ENCODE peak calls at places on chromosome 19, in nine cellular contexts. W, D, C, J, L, X, K, I and N are unnamed samples.

GRCh38 chr19:36547001-36547732 is 19.1 kb upstream of the ZNF260 start:
- DNase-seq in W (peak), D (peak), C (peak), J (peak), L (no peak), X (peak), K (no peak), I (no peak), N (no peak)

GRCh38 chr19:51108066-51108804 is at the start of gene CTU1:
- DNase-seq in W (peak), D (peak), C (peak), J (peak), L (peak), X (peak), K (peak), I (peak), N (peak)

GRCh38 chr19:28864577-28865042 is 348.3 kb downstream of the UQCRFS1 start:
- DNase-seq in W (no peak), D (peak), C (no peak), J (peak), L (no peak), X (no peak), K (peak), I (no peak), N (no peak)

GRCh38 chr19:38667552-38668205 is 20.2 kb downstream of the ACTN4 start:
- DNase-seq in W (peak), D (peak), C (peak), J (peak), L (no peak), X (no peak), K (peak), I (no peak), N (peak)

GRCh38 chr19:49689133-49690072 is at the start of gene ADM5:
- DNase-seq in W (no peak), D (no peak), C (peak), J (no peak), L (peak), X (peak), K (peak), I (no peak), N (no peak)

GRCh38 chr19:1164684-1165531 is 9.2 kb downstream of the SBNO2 start:
- DNase-seq in W (no peak), D (no peak), C (no peak), J (no peak), L (no peak), X (no peak), K (peak), I (no peak), N (no peak)

GRCh38 chr19:49894011-49894664 is 2.5 kb downstream of the IL4I1 start:
- DNase-seq in W (no peak), D (no peak), C (no peak), J (no peak), L (no peak), X (no peak), K (no peak), I (no peak), N (no peak)

GRCh38 chr19:12825259-12826131 is 8.9 kb downstream of the RTBDN start:
- DNase-seq in W (no peak), D (no peak), C (peak), J (no peak), L (peak), X (peak), K (no peak), I (no peak), N (peak)

GRCh38 chr19:29546583-29547190 is 20.9 kb downstream of the VSTM2B start:
- DNase-seq in W (no peak), D (no peak), C (no peak), J (no peak), L (no peak), X (no peak), K (no peak), I (no peak), N (no peak)

GRCh38 chr19:35037716-35038622 is 3.6 kb upstream of the HPN start:
- DNase-seq in W (no peak), D (peak), C (peak), J (no peak), L (no peak), X (no peak), K (peak), I (no peak), N (peak)

GRCh38 chr19:41426952-41427646 is at the start of gene B3GNT8:
- DNase-seq in W (peak), D (peak), C (peak), J (peak), L (peak), X (peak), K (peak), I (no peak), N (peak)

GRCh38 chr19:17441241-17442135 is 7.0 kb downstream of the TMEM221 start:
- DNase-seq in W (peak), D (peak), C (peak), J (peak), L (peak), X (peak), K (peak), I (no peak), N (peak)

GRCh38 chr19:42189133-42189532 is 28.3 kb downstream of the DEDD2 start:
- DNase-seq in W (no peak), D (no peak), C (peak), J (no peak), L (no peak), X (no peak), K (no peak), I (no peak), N (no peak)

GRCh38 chr19:32018014-32018413 is 327.4 kb upstream of the ZNF507 start:
- DNase-seq in W (peak), D (no peak), C (peak), J (peak), L (no peak), X (no peak), K (peak), I (no peak), N (peak)

GRCh38 chr19:40217921-40218890 is at the start of gene TTC9B:
- DNase-seq in W (no peak), D (no peak), C (peak), J (peak), L (peak), X (peak), K (peak), I (no peak), N (no peak)

GRCh38 chr19:39568604-39569003 is 28.6 kb upstream of the EID2 start:
- DNase-seq in W (peak), D (no peak), C (peak), J (peak), L (no peak), X (no peak), K (no peak), I (no peak), N (peak)

GRCh38 chr19:36266375-36266961 is 51.6 kb downstream of the ZNF146 start:
- DNase-seq in W (no peak), D (no peak), C (no peak), J (no peak), L (no peak), X (no peak), K (peak), I (no peak), N (no peak)

GRCh38 chr19:9917322-9917721 is 19.0 kb downstream of the OLFM2 start:
- DNase-seq in W (peak), D (peak), C (peak), J (peak), L (peak), X (peak), K (peak), I (no peak), N (peak)

GRCh38 chr19:56015756-56016155 is 29.2 kb downstream of the NLRP5 start:
- DNase-seq in W (no peak), D (no peak), C (peak), J (peak), L (no peak), X (peak), K (no peak), I (peak), N (no peak)

GRCh38 chr19:58577581-58578429 is 4.7 kb upstream of the MZF1 start:
- DNase-seq in W (no peak), D (no peak), C (no peak), J (no peak), L (peak), X (no peak), K (peak), I (no peak), N (no peak)

GRCh38 chr19:2208975-2209374 is 27.2 kb downstream of the PLEKHJ1 start:
- DNase-seq in W (no peak), D (no peak), C (no peak), J (no peak), L (no peak), X (no peak), K (no peak), I (no peak), N (no peak)

GRCh38 chr19:2207008-2207407 is 29.1 kb downstream of the PLEKHJ1 start:
- DNase-seq in W (no peak), D (no peak), C (no peak), J (no peak), L (no peak), X (no peak), K (no peak), I (no peak), N (no peak)

GRCh38 chr19:2210206-2210605 is 25.9 kb downstream of the PLEKHJ1 start:
- DNase-seq in W (no peak), D (no peak), C (no peak), J (no peak), L (no peak), X (no peak), K (no peak), I (no peak), N (no peak)

GRCh38 chr19:2209408-2209807 is 26.7 kb downstream of the PLEKHJ1 start:
- DNase-seq in W (no peak), D (no peak), C (no peak), J (no peak), L (no peak), X (no peak), K (no peak), I (no peak), N (no peak)

GRCh38 chr19:2207991-2208860 is 27.9 kb downstream of the PLEKHJ1 start:
- DNase-seq in W (peak), D (peak), C (peak), J (peak), L (peak), X (peak), K (peak), I (no peak), N (peak)
- TF ChIP-seq CTCF in W (no peak), D (peak), C (peak), J (peak), L (peak), X (peak), K (no peak), I (no peak), N (peak)

GRCh38 chr19:18605546-18606280 is 886 bp downstream of the CRLF1 start:
- DNase-seq in W (no peak), D (no peak), C (no peak), J (no peak), L (peak), X (peak), K (no peak), I (no peak), N (no peak)
- H3K4me3 ChIP-seq in W (no peak), D (peak), C (peak), J (no peak), L (no peak), X (peak), K (peak), I (no peak), N (no peak)

GRCh38 chr19:13905634-13906524 is at the start of the genes BRME1 and CC2D1A:
- DNase-seq in W (peak), D (peak), C (peak), J (peak), L (peak), X (peak), K (peak), I (peak), N (peak)

GRCh38 chr19:13906525-13906904 is 514 bp downstream of the CC2D1A start:
- DNase-seq in W (no peak), D (no peak), C (peak), J (peak), L (peak), X (peak), K (no peak), I (peak), N (peak)

GRCh38 chr19:13899912-13900584 is 5.9 kb downstream of the BRME1 start:
- DNase-seq in W (peak), D (no peak), C (peak), J (no peak), L (no peak), X (no peak), K (no peak), I (no peak), N (peak)

GRCh38 chr19:13899393-13899792 is 6.5 kb downstream of the BRME1 start:
- DNase-seq in W (no peak), D (no peak), C (no peak), J (no peak), L (no peak), X (no peak), K (no peak), I (no peak), N (no peak)

DNA sequence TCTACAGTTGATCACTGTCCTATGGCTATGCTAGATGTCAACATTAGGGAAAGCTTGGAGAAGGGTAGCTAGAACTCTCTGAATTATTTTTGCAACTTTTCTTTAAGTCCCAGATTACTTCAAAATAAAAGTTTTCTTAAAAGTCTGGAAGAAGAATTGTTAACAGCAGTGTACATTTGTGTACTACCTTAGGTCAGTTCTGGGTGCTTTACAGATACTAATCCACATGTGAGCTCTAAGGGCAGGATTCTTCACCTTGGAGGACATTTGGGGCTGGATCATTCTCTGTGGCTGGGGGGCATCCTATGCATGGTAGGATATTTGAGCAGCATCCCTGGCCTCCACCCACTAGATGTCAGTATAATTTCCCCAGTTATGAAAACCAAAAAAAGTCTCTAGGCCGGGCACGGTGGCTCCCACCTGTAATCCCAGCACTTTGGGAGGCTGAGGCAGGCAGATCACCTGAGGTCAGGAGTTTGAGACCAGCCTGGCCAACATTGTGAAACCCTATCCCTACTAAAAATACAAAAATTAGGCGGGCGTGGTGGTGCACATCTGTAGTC is 2.8 kb downstream of the BRME1 start:
- DNase-seq in W (peak), D (no peak), C (peak), J (peak), L (no peak), X (peak), K (no peak), I (peak), N (no peak)
- TF ChIP-seq CTCF in W (peak), D (peak), C (peak), J (peak), L (peak), X (peak), K (peak), I (peak), N (peak)

GRCh38 chr19:48556163-48556562 is 4.2 kb downstream of the SULT2B1 start:
- DNase-seq in W (peak), D (peak), C (peak), J (peak), L (peak), X (peak), K (peak), I (no peak), N (peak)
- H3K4me3 ChIP-seq in W (no peak), D (no peak), C (no peak), J (no peak), L (no peak), X (no peak), K (no peak), I (no peak), N (no peak)

GRCh38 chr19:48466571-48467325 is 2.4 kb upstream of the CYTH2 start:
- DNase-seq in W (peak), D (peak), C (peak), J (peak), L (no peak), X (no peak), K (peak), I (no peak), N (peak)
- TF ChIP-seq CTCF in W (no peak), D (no peak), C (no peak), J (no peak), L (peak), X (no peak), K (no peak), I (no peak), N (no peak)

DNA sequence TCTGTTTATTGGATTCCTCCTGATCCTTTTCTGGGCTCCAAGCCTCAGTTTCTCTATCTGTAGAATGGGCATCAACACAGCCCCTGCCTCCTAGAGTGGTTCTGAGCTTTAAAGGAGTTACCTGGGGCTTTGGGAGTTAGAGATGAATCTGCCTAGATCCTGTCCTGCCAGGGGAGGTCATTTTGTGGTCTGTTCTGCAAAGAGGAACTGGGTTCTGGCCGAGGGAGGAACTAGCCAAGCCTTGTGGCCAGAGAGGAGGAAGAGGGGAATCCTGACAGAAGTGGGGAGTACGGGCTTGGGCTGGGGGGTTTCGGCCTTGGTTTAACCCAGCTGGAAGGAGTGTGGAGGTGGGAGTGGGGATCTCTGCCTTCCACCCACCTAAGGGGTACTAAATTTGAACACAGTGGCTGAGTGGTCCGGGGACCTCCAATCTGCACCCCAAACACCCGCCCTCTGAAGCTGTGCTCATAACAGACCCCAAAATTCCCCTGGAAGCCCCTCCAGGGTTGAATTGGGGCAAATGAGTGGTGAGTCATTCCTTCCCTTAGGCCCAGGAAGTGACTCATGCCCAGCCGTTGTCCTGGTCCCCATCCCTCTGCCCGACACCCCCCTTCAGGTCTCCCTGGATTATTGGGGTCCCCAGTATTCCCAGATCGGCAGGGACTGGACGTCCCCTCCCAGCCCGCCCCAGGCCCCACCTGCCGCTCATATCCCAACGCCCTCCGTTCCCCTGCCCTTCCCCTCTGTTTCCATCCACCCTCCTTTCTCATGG is 2.8 kb downstream of the ADGRE5 start:
- DNase-seq in W (peak), D (peak), C (peak), J (peak), L (no peak), X (no peak), K (peak), I (no peak), N (peak)
- H3K4me3 ChIP-seq in W (peak), D (peak), C (peak), J (no peak), L (no peak), X (no peak), K (peak), I (no peak), N (peak)

GRCh38 chr19:3073931-3074595 is 11.8 kb upstream of the TLE5 start:
- DNase-seq in W (peak), D (no peak), C (peak), J (peak), L (peak), X (peak), K (peak), I (no peak), N (peak)
- TF ChIP-seq CTCF in W (peak), D (peak), C (peak), J (peak), L (peak), X (peak), K (no peak), I (no peak), N (peak)

DNA sequence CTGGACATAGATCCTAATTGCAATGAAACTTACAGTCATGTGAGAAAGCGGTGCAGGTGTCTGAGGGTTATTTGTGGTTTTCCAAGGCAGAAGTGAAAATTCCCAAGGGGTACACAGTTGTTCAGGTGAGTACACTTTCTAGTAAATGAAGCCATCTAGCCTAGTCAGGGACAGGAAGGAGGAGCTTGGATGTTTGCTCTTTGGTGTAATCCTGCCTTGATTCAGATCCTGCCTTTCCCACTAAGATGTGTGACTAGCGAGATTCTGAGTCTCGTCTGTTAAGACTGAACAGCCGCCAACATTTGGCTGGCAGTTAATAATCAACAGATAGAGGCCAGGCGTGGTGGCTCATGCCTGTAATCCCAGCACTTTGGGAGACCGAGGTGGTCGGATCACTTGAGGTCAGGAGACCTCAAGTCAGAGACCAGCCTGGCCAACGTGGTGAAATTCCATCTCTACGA is 2.5 kb downstream of the RPS9 start:
- DNase-seq in W (peak), D (peak), C (no peak), J (no peak), L (no peak), X (no peak), K (no peak), I (no peak), N (peak)
- H3K4me3 ChIP-seq in W (peak), D (peak), C (no peak), J (no peak), L (peak), X (peak), K (peak), I (peak), N (peak)